ENCODE peak calls at places on chromosomes 2 and 18, in six cellular contexts. U, E, Z, R, S and X are unnamed samples.

GRCh38 chr2:239285071-239285931 is 115.5 kb downstream of the HDAC4 start:
- DNase-seq in R (peak; percentile 20), U (no peak), E (peak; percentile 70), Z (no peak), S (no peak), X (no peak)

GRCh38 chr2:231682546-231683291 is 25.6 kb upstream of the PTMA start:
- DNase-seq in U (peak; percentile 71), S (no peak), R (no peak), Z (no peak), E (no peak), X (peak; percentile 50)

GRCh38 chr2:48343571-48344440 is 186.1 kb upstream of the STON1 start:
- DNase-seq in Z (no peak), E (no peak), R (peak; percentile 83), U (no peak), S (no peak), X (no peak)

GRCh38 chr2:36731941-36732700 is 35.6 kb downstream of the VIT start:
- DNase-seq in R (peak; percentile 3), U (no peak), S (no peak), E (no peak), Z (no peak), X (no peak)

GRCh38 chr2:132731431-132731830 is 61.4 kb upstream of the LYPD1 start:
- DNase-seq in E (no peak), R (no peak), U (peak; percentile 54), Z (no peak), S (no peak), X (no peak)

GRCh38 chr2:163734911-163735691 is 707 bp downstream of the FIGN start:
- DNase-seq in S (no peak), R (peak; percentile 21), E (no peak), Z (peak; percentile 59), U (peak; percentile 47), X (peak; percentile 16)

GRCh38 chr2:88686320-88686719 is 5.2 kb upstream of the RPIA start:
- DNase-seq in R (no peak), E (no peak), Z (no peak), U (no peak), S (no peak), X (no peak)

GRCh38 chr2:118737690-118738089 is 109.8 kb downstream of the EN1 start:
- DNase-seq in E (no peak), S (no peak), U (no peak), Z (no peak), R (no peak), X (no peak)

GRCh38 chr18:55515204-55515603 is 72.8 kb downstream of the TCF4 start:
- DNase-seq in U (no peak), Z (no peak), S (no peak), E (no peak), R (no peak), X (no peak)

GRCh38 chr2:150487537-150488429 is at the start of gene RND3:
- DNase-seq in S (no peak), E (peak; percentile 96), Z (peak; percentile 99), U (peak; percentile 98), R (peak; percentile 99), X (peak; percentile 85)

GRCh38 chr18:77067315-77068061 is 65.1 kb downstream of the MBP start:
- DNase-seq in E (peak; percentile 64), Z (no peak), S (peak; percentile 43), U (no peak), R (peak; percentile 92), X (no peak)

GRCh38 chr2:165371356-165371755 is 98.1 kb upstream of the CSRNP3 start:
- DNase-seq in U (peak; percentile 62), R (no peak), S (no peak), Z (peak; percentile 57), E (no peak), X (no peak)

GRCh38 chr2:98782570-98782969 is 51.6 kb upstream of the MGAT4A start:
- DNase-seq in U (no peak), E (no peak), R (no peak), Z (no peak), S (no peak), X (no peak)

GRCh38 chr18:24923138-24923537 is 428.8 kb downstream of the ZNF521 start:
- DNase-seq in Z (no peak), R (no peak), S (no peak), E (no peak), U (no peak), X (no peak)

GRCh38 chr2:108594982-108595464 is 60.8 kb downstream of the LIMS1 start:
- DNase-seq in R (peak; percentile 91), S (no peak), E (no peak), U (peak; percentile 62), Z (no peak), X (no peak)

GRCh38 chr2:67895171-67895941 is 167.4 kb downstream of the C1D start:
- DNase-seq in S (no peak), U (peak; percentile 80), Z (peak; percentile 71), E (no peak), R (no peak), X (peak; percentile 28)

GRCh38 chr2:152650768-152651371 is 66.4 kb downstream of the PRPF40A start:
- DNase-seq in S (no peak), U (no peak), Z (no peak), R (no peak), E (no peak), X (no peak)

GRCh38 chr2:222338374-222338773 is 39.6 kb upstream of the PAX3 start:
- DNase-seq in Z (no peak), U (no peak), R (no peak), E (no peak), S (no peak), X (no peak)
- H3K36me3 ChIP-seq in Z (no peaks in the 10 kb centered on the region), U (no peaks in the 10 kb centered on the region), R (no peaks in the 10 kb centered on the region), E (no peaks in the 10 kb centered on the region), S (no peaks in the 10 kb centered on the region), X (no peaks in the 10 kb centered on the region)

DNA sequence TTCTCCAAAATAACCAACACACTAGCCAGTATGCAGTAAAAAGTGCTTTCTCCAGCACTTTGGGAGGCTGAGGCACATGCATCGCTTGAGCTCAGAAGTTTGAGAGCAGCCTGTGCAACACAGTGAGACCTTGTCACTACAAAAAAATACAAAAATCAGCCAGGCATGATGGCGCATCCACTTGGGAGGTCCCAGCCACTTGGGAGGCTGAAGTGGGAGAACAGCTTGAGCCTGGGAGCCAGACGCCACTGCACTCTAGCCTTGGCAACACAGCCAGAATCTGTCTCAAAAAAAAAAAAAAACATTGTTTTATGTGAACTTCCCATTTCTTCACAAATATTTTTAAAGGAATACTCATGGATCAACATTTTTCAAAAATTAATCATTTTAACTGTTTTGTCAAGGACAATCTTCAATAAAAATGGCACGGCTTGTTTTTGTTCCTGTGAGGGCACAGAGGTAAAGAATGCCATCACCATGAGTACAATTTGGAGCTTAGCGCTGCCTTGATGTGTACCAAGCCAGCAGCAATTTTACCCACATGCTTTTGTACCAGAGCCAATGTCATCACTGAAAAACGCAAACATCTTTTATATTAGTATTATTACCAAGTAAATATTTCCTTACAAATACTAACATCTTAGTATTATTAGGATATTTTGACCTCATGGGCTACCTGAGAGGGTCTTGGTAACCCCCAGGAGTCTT is 26.7 kb downstream of the RAB1A start:
- DNase-seq in R (no peak), E (no peak), Z (no peak), S (no peak), U (no peak), X (no peak)
- H3K36me3 ChIP-seq in R (peaks cover 25% of the 10 kb centered on the region), E (peaks cover 56% of the 10 kb centered on the region), Z (peaks cover 13% of the 10 kb centered on the region), S (peaks cover 22% of the 10 kb centered on the region), U (peaks cover 70% of the 10 kb centered on the region), X (peaks cover 2% of the 10 kb centered on the region)

DNA sequence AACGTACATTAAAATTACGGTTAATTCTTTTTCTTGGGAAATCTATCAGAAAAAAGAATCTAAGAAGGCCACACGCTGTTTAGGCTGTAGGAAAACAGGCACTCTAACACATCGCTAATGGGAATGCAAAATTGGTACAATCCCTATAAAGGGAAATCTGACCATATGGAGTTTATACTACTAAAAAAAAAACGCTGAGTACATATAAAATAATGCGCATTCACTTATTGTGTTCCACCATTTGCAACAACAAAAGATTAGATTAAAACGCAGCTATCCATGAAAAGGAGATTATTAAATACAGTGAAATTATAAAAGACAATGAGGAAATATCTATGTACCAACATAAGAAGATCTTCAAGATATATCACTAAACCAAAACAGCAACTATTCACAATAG is 62.8 kb downstream of the SMC6 start:
- DNase-seq in E (no peak), S (no peak), R (no peak), U (no peak), Z (no peak), X (no peak)
- H3K36me3 ChIP-seq in E (peaks cover 70% of the 10 kb centered on the region), S (peaks cover 21% of the 10 kb centered on the region), R (peaks cover 38% of the 10 kb centered on the region), U (peaks cover 59% of the 10 kb centered on the region), Z (peaks cover 19% of the 10 kb centered on the region), X (peaks cover 7% of the 10 kb centered on the region)

DNA sequence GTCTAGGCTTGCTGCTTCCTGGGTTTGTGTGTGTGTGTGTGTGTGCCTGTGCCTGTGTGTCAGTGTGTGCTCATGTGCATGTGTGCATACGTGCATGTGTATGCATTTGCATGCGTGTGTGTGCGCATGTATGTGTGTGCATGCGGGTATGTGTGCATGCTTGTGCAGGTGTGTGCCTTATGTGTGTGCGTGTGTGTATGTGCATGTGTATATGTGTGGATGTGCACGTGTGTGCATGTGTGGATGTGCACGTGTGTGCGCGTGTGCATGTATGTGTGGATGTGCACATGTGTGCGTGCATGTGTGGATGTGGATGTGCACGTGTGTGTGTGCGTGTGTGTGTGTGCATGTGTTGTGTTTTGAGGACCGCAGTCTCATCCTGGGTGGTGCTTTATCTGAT is 42.8 kb downstream of the LPIN1 start:
- DNase-seq in R (no peak), E (no peak), Z (no peak), U (no peak), S (no peak), X (no peak)
- H3K36me3 ChIP-seq in R (peaks cover 60% of the 10 kb centered on the region), E (peaks cover 89% of the 10 kb centered on the region), Z (no peaks in the 10 kb centered on the region), U (peaks cover 68% of the 10 kb centered on the region), S (peaks cover 84% of the 10 kb centered on the region), X (peaks cover 11% of the 10 kb centered on the region)

DNA sequence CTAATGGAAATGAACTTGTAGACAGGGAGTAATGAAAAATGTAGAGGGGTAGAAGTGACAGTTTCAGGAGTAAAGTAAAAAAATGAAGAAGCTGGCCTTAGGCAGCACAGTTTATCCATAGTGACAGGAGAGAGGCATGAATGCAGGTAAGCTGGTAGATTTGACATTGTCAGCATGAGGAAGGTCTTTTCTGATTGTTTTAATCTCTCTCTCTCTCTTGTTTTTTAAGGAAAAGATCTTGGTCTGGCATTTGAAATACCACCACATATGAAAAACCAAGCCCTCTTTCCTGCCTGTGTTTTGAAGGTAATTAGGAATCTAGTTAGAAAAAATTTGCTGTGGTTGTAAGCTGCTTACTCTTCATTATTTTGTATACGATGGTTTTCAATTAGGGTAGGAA is 14.1 kb downstream of the DDX1 start:
- DNase-seq in U (no peak), S (no peak), E (no peak), Z (no peak), R (no peak), X (no peak)
- H3K36me3 ChIP-seq in U (peaks cover 99% of the 10 kb centered on the region), S (peaks cover 86% of the 10 kb centered on the region), E (peaks cover 100% of the 10 kb centered on the region), Z (peaks cover 74% of the 10 kb centered on the region), R (peaks cover 89% of the 10 kb centered on the region), X (peaks cover 42% of the 10 kb centered on the region)

GRCh38 chr2:10573709-10574108 is 116.1 kb downstream of the NOL10 start:
- DNase-seq in S (no peak), R (no peak), E (no peak), U (no peak), Z (no peak), X (no peak)
- H3K36me3 ChIP-seq in S (peaks cover 75% of the 10 kb centered on the region), R (peaks cover 24% of the 10 kb centered on the region), E (peaks cover 63% of the 10 kb centered on the region), U (peaks cover 52% of the 10 kb centered on the region), Z (peaks cover 25% of the 10 kb centered on the region), X (peaks cover 7% of the 10 kb centered on the region)

DNA sequence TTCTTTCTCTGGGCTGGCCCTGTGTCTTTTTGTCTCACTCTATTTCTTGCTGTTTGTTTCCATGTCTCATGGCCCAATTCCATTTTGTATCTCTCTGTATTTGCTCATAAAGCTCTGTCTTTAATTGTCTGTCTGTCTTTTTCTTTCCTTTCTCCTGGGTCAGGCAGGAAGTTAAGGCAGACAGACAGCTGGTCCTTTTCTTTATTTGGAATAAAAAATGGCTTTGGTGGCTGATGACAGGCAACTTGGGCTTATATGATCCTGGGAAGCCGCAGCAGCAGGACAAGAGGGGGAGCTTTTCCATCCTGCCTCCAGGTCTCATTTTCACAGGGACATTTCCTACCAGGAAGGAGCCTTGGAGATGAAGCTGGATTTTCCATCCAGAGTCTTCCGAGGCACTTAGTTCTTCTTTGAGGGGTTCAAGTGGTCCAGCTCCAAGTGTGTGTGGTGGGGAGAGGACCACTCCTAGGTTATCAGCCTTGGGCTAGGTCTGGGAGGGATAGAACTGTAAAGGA is 138.7 kb downstream of the TDRD15 start:
- DNase-seq in E (no peak), Z (no peak), R (no peak), U (no peak), S (no peak), X (no peak)
- H3K36me3 ChIP-seq in E (no peaks in the 10 kb centered on the region), Z (no peaks in the 10 kb centered on the region), R (no peaks in the 10 kb centered on the region), U (no peaks in the 10 kb centered on the region), S (no peaks in the 10 kb centered on the region), X (no peaks in the 10 kb centered on the region)